ENCODE peak calls at places on chromosomes 16 and 17, in eight cellular contexts. One of them, this sample, is unnamed. For H3K4me1, the result is how much of the 10 kb centered on the place peaks cover.

GRCh38 chr17:43416998-43417891 is 18.5 kb downstream of the ARL4D start:
- DNase-seq in transverse colon: peak
- DNase-seq in foreskin keratinocyte: no peak
- DNase-seq in fibroblast of lung: peak
- DNase-seq in lower lobe of right lung: peak
- DNase-seq in aorta: peak
- DNase-seq in cardiac muscle cell: peak
- DNase-seq in upper lobe of right lung: peak
- DNase-seq in this sample: no peak

GRCh38 chr17:58575511-58575910 is 61.1 kb upstream of the MTMR4 start:
- DNase-seq in transverse colon: no peak
- DNase-seq in foreskin keratinocyte: peak
- DNase-seq in fibroblast of lung: peak
- DNase-seq in lower lobe of right lung: no peak
- DNase-seq in aorta: no peak
- DNase-seq in cardiac muscle cell: no peak
- DNase-seq in upper lobe of right lung: no peak
- DNase-seq in this sample: no peak

GRCh38 chr17:51435641-51436091 is 175.3 kb downstream of the UTP18 start:
- DNase-seq in transverse colon: peak
- DNase-seq in foreskin keratinocyte: peak
- DNase-seq in fibroblast of lung: no peak
- DNase-seq in lower lobe of right lung: peak
- DNase-seq in aorta: no peak
- DNase-seq in cardiac muscle cell: peak
- DNase-seq in upper lobe of right lung: peak
- DNase-seq in this sample: peak

GRCh38 chr16:4087099-4087885 is 28.9 kb downstream of the ADCY9 start:
- DNase-seq in transverse colon: no peak
- DNase-seq in foreskin keratinocyte: no peak
- DNase-seq in fibroblast of lung: no peak
- DNase-seq in lower lobe of right lung: no peak
- DNase-seq in aorta: no peak
- DNase-seq in cardiac muscle cell: no peak
- DNase-seq in upper lobe of right lung: no peak
- DNase-seq in this sample: no peak

GRCh38 chr17:50099003-50099402 is 3.9 kb downstream of the PDK2 start:
- DNase-seq in transverse colon: no peak
- DNase-seq in foreskin keratinocyte: no peak
- DNase-seq in fibroblast of lung: no peak
- DNase-seq in lower lobe of right lung: peak
- DNase-seq in aorta: peak
- DNase-seq in cardiac muscle cell: no peak
- DNase-seq in upper lobe of right lung: no peak
- DNase-seq in this sample: no peak

GRCh38 chr17:1736348-1737281 is 6.1 kb upstream of the SERPINF2 start:
- DNase-seq in transverse colon: peak
- DNase-seq in foreskin keratinocyte: peak
- DNase-seq in fibroblast of lung: peak
- DNase-seq in lower lobe of right lung: peak
- DNase-seq in aorta: peak
- DNase-seq in cardiac muscle cell: no peak
- DNase-seq in upper lobe of right lung: peak
- DNase-seq in this sample: no peak

GRCh38 chr17:37725601-37726146 is 19.2 kb downstream of the HNF1B start:
- DNase-seq in transverse colon: peak
- DNase-seq in foreskin keratinocyte: no peak
- DNase-seq in fibroblast of lung: no peak
- DNase-seq in lower lobe of right lung: no peak
- DNase-seq in aorta: no peak
- DNase-seq in cardiac muscle cell: no peak
- DNase-seq in upper lobe of right lung: no peak
- DNase-seq in this sample: no peak

GRCh38 chr16:3094289-3095027 is 4.6 kb downstream of the ZSCAN10 start:
- DNase-seq in transverse colon: peak
- DNase-seq in foreskin keratinocyte: peak
- DNase-seq in fibroblast of lung: no peak
- DNase-seq in lower lobe of right lung: no peak
- DNase-seq in aorta: no peak
- DNase-seq in cardiac muscle cell: peak
- DNase-seq in upper lobe of right lung: no peak
- DNase-seq in this sample: peak

GRCh38 chr16:30567160-30567990 is 4.1 kb downstream of the ZNF688 start:
- DNase-seq in transverse colon: no peak
- DNase-seq in foreskin keratinocyte: peak
- DNase-seq in fibroblast of lung: no peak
- DNase-seq in lower lobe of right lung: no peak
- DNase-seq in aorta: no peak
- DNase-seq in cardiac muscle cell: no peak
- DNase-seq in upper lobe of right lung: no peak
- DNase-seq in this sample: peak

GRCh38 chr16:48384305-48384981 is 770 bp downstream of the SIAH1 start:
- DNase-seq in transverse colon: peak
- DNase-seq in foreskin keratinocyte: no peak
- DNase-seq in fibroblast of lung: peak
- DNase-seq in lower lobe of right lung: peak
- DNase-seq in aorta: peak
- DNase-seq in cardiac muscle cell: peak
- DNase-seq in upper lobe of right lung: peak
- DNase-seq in this sample: peak

GRCh38 chr17:4357030-4357635 is 9.3 kb downstream of the UBE2G1 start:
- DNase-seq in transverse colon: no peak
- DNase-seq in foreskin keratinocyte: no peak
- DNase-seq in fibroblast of lung: no peak
- DNase-seq in lower lobe of right lung: no peak
- DNase-seq in aorta: no peak
- DNase-seq in cardiac muscle cell: no peak
- DNase-seq in upper lobe of right lung: no peak
- DNase-seq in this sample: no peak

GRCh38 chr16:87964049-87964448 is 12.8 kb downstream of the BANP start:
- DNase-seq in transverse colon: no peak
- DNase-seq in foreskin keratinocyte: no peak
- DNase-seq in fibroblast of lung: peak
- DNase-seq in lower lobe of right lung: no peak
- DNase-seq in aorta: no peak
- DNase-seq in cardiac muscle cell: no peak
- DNase-seq in upper lobe of right lung: no peak
- DNase-seq in this sample: no peak
- H3K27ac ChIP-seq in transverse colon: no peak
- H3K27ac ChIP-seq in foreskin keratinocyte: no peak
- H3K27ac ChIP-seq in fibroblast of lung: no peak
- H3K27ac ChIP-seq in lower lobe of right lung: no peak
- H3K27ac ChIP-seq in aorta: no peak
- H3K27ac ChIP-seq in cardiac muscle cell: no peak
- H3K27ac ChIP-seq in upper lobe of right lung: no peak
- H3K27ac ChIP-seq in this sample: peak

DNA sequence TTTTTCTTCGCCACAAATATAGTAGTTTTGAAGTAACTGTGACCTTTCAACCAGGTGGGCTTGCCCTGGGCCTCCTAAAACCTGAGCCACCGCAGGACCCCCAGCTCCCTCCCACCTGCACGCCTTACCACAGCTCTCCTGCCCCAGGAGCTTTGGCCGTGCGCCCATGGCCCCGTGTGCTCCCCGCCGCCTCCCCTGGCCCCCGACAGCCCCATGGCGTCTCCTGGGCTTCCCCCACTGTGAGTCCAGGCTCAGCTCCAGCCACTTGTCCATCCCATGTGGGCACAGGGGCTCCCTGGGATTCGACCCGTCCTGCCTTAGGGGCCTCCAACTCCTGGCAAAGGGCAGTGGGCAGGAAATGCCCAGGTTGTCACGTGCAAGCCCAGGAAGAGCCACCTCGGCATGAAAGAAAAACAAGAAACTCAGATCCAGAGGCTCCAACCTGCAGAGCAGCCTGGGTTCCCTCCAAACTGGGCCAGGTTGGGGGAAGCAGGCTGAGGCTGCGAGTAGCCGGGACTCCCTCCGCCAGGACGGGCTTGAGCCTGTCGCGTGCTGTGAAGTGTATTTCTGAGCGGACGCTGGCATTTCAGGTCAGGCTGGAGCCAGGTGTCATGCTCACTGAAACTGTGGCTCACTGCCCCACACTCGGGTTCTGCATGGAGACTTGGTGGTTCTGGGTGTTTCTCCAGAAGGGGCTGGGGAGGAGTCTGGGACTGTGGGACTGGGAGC is 5.8 kb downstream of the LGALS3BP start:
- DNase-seq in transverse colon: no peak
- DNase-seq in foreskin keratinocyte: no peak
- DNase-seq in fibroblast of lung: no peak
- DNase-seq in lower lobe of right lung: no peak
- DNase-seq in aorta: no peak
- DNase-seq in cardiac muscle cell: no peak
- DNase-seq in upper lobe of right lung: no peak
- DNase-seq in this sample: no peak
- H3K4me1 ChIP-seq in transverse colon: under half
- H3K4me1 ChIP-seq in foreskin keratinocyte: under half
- H3K4me1 ChIP-seq in fibroblast of lung: under half
- H3K4me1 ChIP-seq in lower lobe of right lung: half or more
- H3K4me1 ChIP-seq in aorta: under half
- H3K4me1 ChIP-seq in cardiac muscle cell: under half
- H3K4me1 ChIP-seq in upper lobe of right lung: under half
- H3K4me1 ChIP-seq in this sample: under half

GRCh38 chr16:84478172-84478948 is 26.1 kb downstream of the MEAK7 start:
- DNase-seq in transverse colon: no peak
- DNase-seq in foreskin keratinocyte: peak
- DNase-seq in fibroblast of lung: peak
- DNase-seq in lower lobe of right lung: no peak
- DNase-seq in aorta: no peak
- DNase-seq in cardiac muscle cell: no peak
- DNase-seq in upper lobe of right lung: peak
- DNase-seq in this sample: no peak
- H3K27ac ChIP-seq in transverse colon: no peak
- H3K27ac ChIP-seq in foreskin keratinocyte: no peak
- H3K27ac ChIP-seq in fibroblast of lung: no peak
- H3K27ac ChIP-seq in lower lobe of right lung: no peak
- H3K27ac ChIP-seq in aorta: no peak
- H3K27ac ChIP-seq in cardiac muscle cell: no peak
- H3K27ac ChIP-seq in upper lobe of right lung: no peak
- H3K27ac ChIP-seq in this sample: no peak

GRCh38 chr16:85928411-85928820 is 29.5 kb downstream of the IRF8 start:
- DNase-seq in transverse colon: peak
- DNase-seq in foreskin keratinocyte: no peak
- DNase-seq in fibroblast of lung: no peak
- DNase-seq in lower lobe of right lung: peak
- DNase-seq in aorta: no peak
- DNase-seq in cardiac muscle cell: no peak
- DNase-seq in upper lobe of right lung: no peak
- DNase-seq in this sample: no peak
- H3K4me1 ChIP-seq in transverse colon: under half
- H3K4me1 ChIP-seq in foreskin keratinocyte: under half
- H3K4me1 ChIP-seq in fibroblast of lung: under half
- H3K4me1 ChIP-seq in lower lobe of right lung: under half
- H3K4me1 ChIP-seq in aorta: under half
- H3K4me1 ChIP-seq in cardiac muscle cell: under half
- H3K4me1 ChIP-seq in upper lobe of right lung: under half
- H3K4me1 ChIP-seq in this sample: under half

GRCh38 chr16:66541388-66542360 is 8.2 kb downstream of the TK2 start:
- DNase-seq in transverse colon: no peak
- DNase-seq in foreskin keratinocyte: no peak
- DNase-seq in fibroblast of lung: no peak
- DNase-seq in lower lobe of right lung: no peak
- DNase-seq in aorta: no peak
- DNase-seq in cardiac muscle cell: no peak
- DNase-seq in upper lobe of right lung: no peak
- DNase-seq in this sample: no peak
- H3K27ac ChIP-seq in transverse colon: no peak
- H3K27ac ChIP-seq in foreskin keratinocyte: no peak
- H3K27ac ChIP-seq in fibroblast of lung: no peak
- H3K27ac ChIP-seq in lower lobe of right lung: no peak
- H3K27ac ChIP-seq in aorta: no peak
- H3K27ac ChIP-seq in cardiac muscle cell: no peak
- H3K27ac ChIP-seq in upper lobe of right lung: no peak
- H3K27ac ChIP-seq in this sample: no peak

DNA sequence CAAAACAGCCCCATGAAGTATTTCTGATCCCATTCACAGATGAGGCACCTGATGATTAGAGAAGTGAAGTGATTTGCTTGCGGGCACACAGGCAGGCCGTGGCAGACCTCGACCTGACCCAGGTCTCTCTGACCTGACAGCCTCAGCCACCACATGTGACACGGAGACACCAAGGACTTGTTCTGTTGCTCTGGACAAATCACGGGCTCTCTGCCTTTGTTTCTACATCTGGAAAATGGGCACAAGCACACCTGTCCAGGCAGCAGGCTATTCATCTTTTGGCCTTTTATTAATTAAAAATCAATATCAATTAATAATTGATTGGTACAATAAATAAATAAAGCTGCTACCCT is 3.4 kb downstream of the MAP3K14 start:
- DNase-seq in transverse colon: no peak
- DNase-seq in foreskin keratinocyte: no peak
- DNase-seq in fibroblast of lung: no peak
- DNase-seq in lower lobe of right lung: no peak
- DNase-seq in aorta: no peak
- DNase-seq in cardiac muscle cell: no peak
- DNase-seq in upper lobe of right lung: no peak
- DNase-seq in this sample: no peak
- H3K4me1 ChIP-seq in transverse colon: half or more
- H3K4me1 ChIP-seq in foreskin keratinocyte: under half
- H3K4me1 ChIP-seq in fibroblast of lung: under half
- H3K4me1 ChIP-seq in lower lobe of right lung: half or more
- H3K4me1 ChIP-seq in aorta: under half
- H3K4me1 ChIP-seq in cardiac muscle cell: under half
- H3K4me1 ChIP-seq in upper lobe of right lung: half or more
- H3K4me1 ChIP-seq in this sample: half or more

This sample was measured in CD4-positive, CD25-positive, alpha-beta regulatory T cell.